ENCODE peak calls at places on chromosomes 1 and 21, in seven cellular contexts. E, G, F, B, C, K and A are unnamed samples.

GRCh38 chr1:202234331-202235002 is 40.9 kb downstream of the LGR6 start:
- DNase-seq in F (no peak), E (no peak), B (no peak), K (no peak), G (no peak), C (no peak), A (no peak)

GRCh38 chr1:116777831-116778830 is 23.9 kb downstream of the CD2 start:
- DNase-seq in B (no peak), F (no peak), E (no peak), G (no peak), C (no peak), K (no peak), A (no peak)

GRCh38 chr1:188669715-188670114 is 1807.9 kb downstream of the BRINP3 start:
- DNase-seq in F (no peak), C (no peak), E (no peak), K (no peak), B (no peak), G (no peak), A (no peak)

GRCh38 chr1:174949645-174950044 is 50.1 kb upstream of the CACYBP start:
- DNase-seq in C (no peak), B (no peak), E (no peak), F (no peak), K (no peak), G (no peak), A (no peak)

GRCh38 chr1:90400121-90400520 is 317.0 kb downstream of the BARHL2 start:
- DNase-seq in G (no peak), E (no peak), C (no peak), B (no peak), K (no peak), F (no peak), A (no peak)

GRCh38 chr1:164838786-164839185 is 279.8 kb downstream of the PBX1 start:
- DNase-seq in B (no peak), G (no peak), E (no peak), F (no peak), K (no peak), C (no peak), A (no peak)

GRCh38 chr1:23251812-23252211 is 34.5 kb upstream of the HTR1D start:
- DNase-seq in F (no peak), E (no peak), G (no peak), C (no peak), K (no peak), B (no peak), A (no peak)

GRCh38 chr1:42380617-42381423 is at the start of gene RIMKLA:
- DNase-seq in K (peak), F (peak), E (no peak), G (peak), B (peak), C (peak), A (peak)

GRCh38 chr1:201759194-201759814 is 69.7 kb upstream of the IPO9 start:
- DNase-seq in K (no peak), F (no peak), B (no peak), G (no peak), C (no peak), E (no peak), A (no peak)

GRCh38 chr1:208088319-208088718 is 155.9 kb downstream of the PLXNA2 start:
- DNase-seq in C (no peak), E (no peak), B (no peak), F (no peak), G (no peak), K (no peak), A (no peak)

GRCh38 chr1:225554216-225554812 is 98.6 kb downstream of the ENAH start:
- DNase-seq in F (no peak), E (no peak), K (no peak), B (no peak), C (no peak), G (no peak), A (no peak)

GRCh38 chr21:38861989-38862683 is 56.4 kb downstream of the ETS2 start:
- DNase-seq in C (no peak), K (no peak), E (no peak), G (no peak), F (no peak), B (no peak), A (no peak)

GRCh38 chr1:244047739-244048565 is 3.1 kb upstream of the ZBTB18 start:
- DNase-seq in F (peak), E (peak), G (peak), K (peak), C (peak), B (peak), A (peak)

GRCh38 chr1:169682077-169682476 is 29.3 kb downstream of the SELL start:
- DNase-seq in C (no peak), K (no peak), E (no peak), G (no peak), F (no peak), B (no peak), A (no peak)

GRCh38 chr1:80673935-80674597 is 1126.7 kb upstream of the ADGRL2 start:
- DNase-seq in E (no peak), K (no peak), C (no peak), G (peak), B (no peak), F (no peak), A (no peak)

GRCh38 chr1:204103121-204103741 is 30.3 kb downstream of the SOX13 start:
- DNase-seq in F (no peak), B (no peak), K (no peak), G (peak), E (no peak), C (no peak), A (no peak)

GRCh38 chr1:11105586-11105985 is 5.9 kb upstream of the EXOSC10 start:
- DNase-seq in C (no peak), F (no peak), E (no peak), K (no peak), G (no peak), B (no peak), A (no peak)

GRCh38 chr1:246728311-246728710 is 4.1 kb downstream of the SCCPDH start:
- DNase-seq in C (no peak), E (no peak), F (no peak), B (no peak), K (no peak), G (no peak), A (no peak)

GRCh38 chr1:161840363-161840762 is 74.2 kb downstream of the ATF6 start:
- DNase-seq in G (no peak), K (no peak), E (no peak), C (no peak), F (no peak), B (no peak), A (no peak)

GRCh38 chr1:248681651-248682050 is 20.9 kb downstream of the OR14I1 start:
- DNase-seq in B (no peak), C (no peak), F (no peak), G (no peak), E (no peak), K (no peak), A (no peak)

GRCh38 chr21:33007747-33008146 is 18.0 kb upstream of the OLIG2 start:
- DNase-seq in B (no peak), C (no peak), K (no peak), E (no peak), G (no peak), F (no peak), A (no peak)

GRCh38 chr1:186888367-186888766 is 59.6 kb downstream of the PLA2G4A start:
- DNase-seq in E (no peak), C (no peak), B (no peak), G (no peak), F (no peak), K (no peak), A (no peak)

GRCh38 chr1:170670751-170671628 is 7.1 kb downstream of the PRRX1 start:
- DNase-seq in K (peak), E (no peak), F (no peak), C (peak), B (no peak), G (peak), A (no peak)

GRCh38 chr1:79293611-79294010 is 287.1 kb upstream of the ADGRL4 start:
- DNase-seq in E (no peak), C (no peak), G (no peak), K (no peak), B (no peak), F (no peak), A (no peak)

DNA sequence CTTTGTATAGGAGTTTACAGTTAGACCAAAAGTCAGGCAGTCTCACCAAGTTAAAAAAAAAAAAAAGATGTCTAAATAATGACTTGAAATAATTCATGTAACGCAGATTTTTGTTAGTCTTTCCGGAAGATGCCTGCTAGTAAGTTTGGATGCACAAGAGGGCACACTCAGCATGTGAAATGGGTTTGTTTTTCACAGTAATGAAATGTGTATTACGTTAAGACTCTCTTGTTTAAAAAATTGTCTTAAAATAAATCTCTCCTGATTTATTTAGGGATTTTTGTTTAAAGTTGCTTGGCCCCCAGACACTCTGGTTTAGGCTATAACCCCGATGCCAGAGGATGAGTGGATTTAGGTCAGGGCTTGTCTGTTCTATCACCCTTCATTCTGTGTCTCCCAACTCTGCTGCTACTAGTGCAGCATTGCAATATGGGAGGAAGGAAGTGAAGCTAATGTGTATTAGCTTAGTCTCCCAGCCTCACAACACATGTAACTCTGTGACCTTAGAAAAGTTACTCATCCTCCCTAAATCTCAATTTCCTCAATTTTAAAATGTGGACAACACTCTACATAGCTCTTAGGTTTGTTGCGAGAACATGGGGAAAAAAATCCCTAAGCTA is 25.7 kb downstream of the CTH start:
- DNase-seq in B (no peak), G (no peak), F (no peak), C (no peak), K (no peak), E (no peak), A (no peak)
- H3K27ac ChIP-seq in B (no peak), G (no peak), F (no peak), C (no peak), K (no peak), E (no peak), A (no peak)

GRCh38 chr1:94726981-94727685 is 93.0 kb upstream of the SLC44A3 start:
- DNase-seq in F (no peak), B (no peak), C (no peak), G (no peak), K (no peak), E (no peak), A (no peak)

GRCh38 chr1:94731891-94732290 is 88.3 kb upstream of the SLC44A3 start:
- DNase-seq in C (no peak), G (no peak), B (no peak), F (no peak), E (no peak), K (no peak), A (no peak)

GRCh38 chr1:94729287-94729686 is 90.9 kb upstream of the SLC44A3 start:
- DNase-seq in C (no peak), F (no peak), B (no peak), G (no peak), K (no peak), E (no peak), A (no peak)

GRCh38 chr1:94727846-94728715 is 92.1 kb upstream of the SLC44A3 start:
- DNase-seq in B (no peak), E (no peak), G (no peak), C (no peak), F (no peak), K (no peak), A (no peak)

DNA sequence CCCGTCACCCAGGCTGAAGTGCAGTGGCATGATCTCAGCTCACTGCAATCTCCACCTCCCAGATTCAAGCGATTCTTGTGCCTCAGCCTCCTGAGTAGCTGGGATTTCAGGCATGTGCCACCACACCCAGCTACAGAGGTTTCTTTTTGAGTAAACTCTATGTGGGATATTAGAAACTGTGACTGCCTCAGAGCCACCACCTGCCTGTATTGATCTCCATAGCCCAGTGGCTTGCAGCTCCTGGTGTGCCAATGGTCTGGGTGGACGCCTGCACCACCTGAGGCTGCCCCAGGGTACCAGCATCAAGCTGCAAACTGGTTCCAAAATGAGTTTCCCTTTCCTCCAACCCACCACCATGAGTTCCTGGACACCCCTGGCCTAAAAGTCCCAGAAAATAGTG is 89.7 kb upstream of the SLC44A3 start:
- DNase-seq in G (no peak), E (no peak), C (no peak), B (no peak), K (no peak), F (no peak), A (no peak)
- H3K27ac ChIP-seq in G (no peak), E (no peak), C (no peak), B (no peak), K (no peak), F (no peak), A (no peak)

DNA sequence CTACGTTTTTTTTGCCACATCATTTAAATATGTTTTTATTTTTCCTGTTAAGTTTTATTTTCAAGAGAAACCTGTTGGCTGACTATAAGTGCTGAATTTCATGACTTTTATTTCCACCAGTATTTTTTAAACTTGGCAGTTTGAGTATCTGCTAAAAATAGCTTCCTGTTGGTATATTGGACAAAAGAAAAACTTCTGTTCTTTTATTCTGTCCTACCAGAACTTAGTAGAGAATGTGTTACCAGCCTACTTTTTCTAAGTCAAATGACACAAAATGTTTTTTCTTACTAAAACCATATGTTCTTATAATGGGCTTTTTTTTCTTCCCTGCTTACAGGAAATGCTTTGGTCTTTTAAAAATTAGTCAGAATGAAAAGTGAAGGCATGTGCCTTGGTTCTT is 7.6 kb downstream of the DR1 start:
- DNase-seq in C (no peak), E (no peak), F (no peak), B (no peak), G (no peak), K (no peak), A (no peak)
- H3K27ac ChIP-seq in C (no peak), E (no peak), F (no peak), B (no peak), G (no peak), K (no peak), A (no peak)

DNA sequence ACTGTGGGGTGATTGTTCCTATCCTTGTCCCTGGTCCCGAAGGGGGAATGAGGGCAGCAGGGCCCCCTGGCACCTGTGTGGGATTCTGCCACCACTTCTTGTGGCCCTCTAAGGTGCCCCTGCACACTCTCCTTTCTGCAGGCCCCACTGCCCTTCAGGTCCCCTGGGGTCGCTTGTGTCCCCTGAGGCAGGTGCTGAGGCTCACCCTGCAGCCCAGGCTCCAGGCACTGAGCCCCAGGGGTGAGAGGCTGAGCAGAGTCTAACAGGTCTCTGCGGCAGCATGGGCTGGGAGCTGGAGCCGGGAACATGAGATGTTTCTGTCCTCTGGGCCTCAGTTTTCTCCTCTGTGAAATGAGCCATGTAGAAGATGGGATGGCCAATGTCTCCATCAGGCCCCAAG is 211.0 kb upstream of the VAMP3 start:
- DNase-seq in C (no peak), F (no peak), G (no peak), E (no peak), K (peak), B (no peak), A (no peak)
- H3K27ac ChIP-seq in C (no peak), F (no peak), G (no peak), E (no peak), K (no peak), B (no peak), A (no peak)

GRCh38 chr1:192861860-192862259 is 53.0 kb downstream of the RGS2 start:
- DNase-seq in G (no peak), K (no peak), F (peak), E (no peak), C (no peak), B (no peak), A (no peak)
- H3K27ac ChIP-seq in G (no peak), K (no peak), F (peak), E (no peak), C (no peak), B (no peak), A (no peak)

DNA sequence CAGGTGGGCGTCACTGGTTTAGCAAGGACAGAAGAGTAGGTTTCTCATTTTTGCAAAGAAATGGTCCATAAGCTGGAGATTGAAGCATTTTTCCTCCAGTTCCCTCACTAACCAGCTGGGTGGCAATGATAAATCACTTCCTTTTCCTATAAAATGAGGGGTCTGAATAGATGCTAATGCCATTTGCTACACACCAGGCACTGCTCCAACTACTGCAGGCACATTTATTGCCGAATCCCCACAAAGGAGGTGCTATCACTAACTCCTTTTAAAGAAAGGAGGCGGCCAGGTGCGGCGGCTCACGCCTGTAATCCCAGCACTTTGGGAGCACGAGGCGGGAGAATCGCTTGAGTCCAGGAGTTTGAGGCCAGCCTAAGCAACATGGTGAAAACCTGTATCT is 1.7 kb upstream of the CA6 start:
- DNase-seq in G (peak), E (no peak), C (no peak), K (no peak), F (no peak), B (no peak), A (no peak)
- H3K27ac ChIP-seq in G (peak), E (no peak), C (no peak), K (no peak), F (no peak), B (no peak), A (no peak)